ENCODE peak calls at places on chromosomes 1 and 21, in seven cellular contexts. S, I, M, A, F, C and R are unnamed samples.

GRCh38 chr1:190205713-190206112 is 272.0 kb downstream of the BRINP3 start:
- DNase-seq in F (no peak), S (no peak), A (no peak), M (no peak), C (no peak), I (no peak), R (no peak)

GRCh38 chr21:17853393-17854275 is 34.5 kb upstream of the C21orf91 start:
- DNase-seq in F (no peak), C (no peak), S (no peak), I (no peak), A (no peak), M (no peak), R (no peak)

GRCh38 chr1:211517006-211517405 is 25.0 kb upstream of the RD3 start:
- DNase-seq in M (no peak), S (peak; percentile 82), F (no peak), I (no peak), A (peak; percentile 76), C (no peak), R (no peak)

GRCh38 chr21:46151989-46152938 is 3.1 kb downstream of the FTCD start:
- DNase-seq in M (no peak), F (no peak), I (no peak), A (peak; percentile 48), S (no peak), C (no peak), R (no peak)

GRCh38 chr1:143653403-143653802 is 318.4 kb downstream of the FAM72C start:
- DNase-seq in F (no peak), I (no peak), A (no peak), S (no peak), C (no peak), M (no peak), R (no peak)

GRCh38 chr21:31213787-31214186 is 130.3 kb downstream of the TIAM1 start:
- DNase-seq in M (no peak), A (no peak), C (no peak), I (no peak), F (no peak), S (no peak), R (no peak)

GRCh38 chr1:81824759-81825158 is 24.0 kb downstream of the ADGRL2 start:
- DNase-seq in A (no peak), I (no peak), S (no peak), M (no peak), C (no peak), F (no peak), R (no peak)

GRCh38 chr1:177286396-177286795 is 115.6 kb downstream of the BRINP2 start:
- DNase-seq in A (no peak), I (no peak), C (no peak), F (no peak), M (no peak), S (no peak), R (no peak)

GRCh38 chr1:47865881-47866535 is 131.2 kb downstream of the TRABD2B start:
- DNase-seq in A (no peak), C (no peak), I (no peak), F (no peak), S (no peak), M (no peak), R (no peak)

GRCh38 chr1:61322769-61323168 is 240.4 kb downstream of the NFIA start:
- DNase-seq in S (no peak), F (peak; percentile 79), I (peak; percentile 43), M (no peak), C (no peak), A (no peak), R (no peak)

GRCh38 chr1:155458111-155458510 is 104.5 kb downstream of the ASH1L start:
- DNase-seq in C (no peak), F (no peak), M (no peak), S (no peak), I (no peak), A (no peak), R (no peak)

GRCh38 chr1:116868386-116868785 is 41.3 kb upstream of the PTGFRN start:
- DNase-seq in A (no peak), M (no peak), I (no peak), S (no peak), C (no peak), F (no peak), R (no peak)

GRCh38 chr1:14835725-14836124 is 237.2 kb downstream of the KAZN start:
- DNase-seq in F (no peak), C (no peak), I (no peak), M (no peak), S (no peak), A (no peak), R (peak; percentile 2)

GRCh38 chr1:58162952-58163550 is 383.5 kb downstream of the OMA1 start:
- DNase-seq in S (peak; percentile 33), F (peak; percentile 65), I (peak; percentile 57), A (peak; percentile 87), M (peak; percentile 63), C (peak; percentile 28), R (no peak)

GRCh38 chr1:110860174-110860573 is 12.8 kb upstream of the CD53 start:
- DNase-seq in C (no peak), F (no peak), A (no peak), S (no peak), I (no peak), M (no peak), R (no peak)

GRCh38 chr1:70745199-70745598 is 302.4 kb downstream of the PTGER3 start:
- DNase-seq in M (no peak), C (no peak), F (no peak), S (no peak), I (no peak), A (peak; percentile 66), R (no peak)

GRCh38 chr1:228666686-228667085 is 68.6 kb upstream of the RHOU start:
- DNase-seq in S (no peak), C (no peak), A (no peak), M (no peak), F (no peak), I (no peak), R (no peak)

GRCh38 chr1:85465099-85465790 is at the start of gene DDAH1:
- DNase-seq in F (peak; percentile 78), M (peak; percentile 89), A (peak; percentile 86), C (no peak), S (peak; percentile 73), I (peak; percentile 74), R (peak; percentile 77)